ENCODE peak calls at places on chromosome 20, in five cellular contexts. M is SK-MEL-5, O is EH, S is NCI-H345, Y is GM12878. R is an unnamed sample.

GRCh38 chr20:2692036-2692885 is at the start of gene EBF4:
- DNase-seq in M (peak), O (peak), S (peak), Y (no peak), R (peak)

GRCh38 chr20:25233016-25233772 is 14.7 kb upstream of the PYGB start:
- DNase-seq in M (no peak), O (peak), S (peak), Y (no peak), R (peak)

GRCh38 chr20:14632906-14633305 is 295.5 kb upstream of the FLRT3 start:
- DNase-seq in M (peak), O (peak), S (no peak), Y (no peak), R (no peak)

GRCh38 chr20:31497838-31498540 is 16.3 kb upstream of the HM13 start:
- DNase-seq in M (no peak), O (peak), S (no peak), Y (no peak), R (no peak)

GRCh38 chr20:46330072-46330763 is 21.9 kb upstream of the CDH22 start:
- DNase-seq in M (no peak), O (no peak), S (peak), Y (no peak), R (no peak)

GRCh38 chr20:64009811-64010387 is 26.1 kb upstream of the C20orf204 start:
- DNase-seq in M (no peak), O (no peak), S (no peak), Y (no peak), R (no peak)

GRCh38 chr20:49482621-49483017 is at the start of gene KCNB1:
- DNase-seq in M (peak), O (peak), S (no peak), Y (no peak), R (peak)

GRCh38 chr20:884983-885952 is 30.9 kb downstream of the ANGPT4 start:
- DNase-seq in M (no peak), O (peak), S (no peak), Y (no peak), R (peak)

GRCh38 chr20:42706762-42707161 is 482.9 kb downstream of the PTPRT start:
- DNase-seq in M (no peak), O (no peak), S (no peak), Y (no peak), R (no peak)

GRCh38 chr20:44734938-44735337 is 10.7 kb upstream of the KCNK15 start:
- DNase-seq in M (peak), O (peak), S (no peak), Y (no peak), R (peak)

GRCh38 chr20:35630636-35631035 is 15.0 kb downstream of the SPAG4 start:
- DNase-seq in M (no peak), O (no peak), S (no peak), Y (no peak), R (no peak)

GRCh38 chr20:50041238-50041915 is 58.6 kb downstream of the SNAI1 start:
- DNase-seq in M (no peak), O (no peak), S (no peak), Y (no peak), R (no peak)

GRCh38 chr20:51376121-51376520 is 166.4 kb downstream of the NFATC2 start:
- DNase-seq in M (peak), O (no peak), S (no peak), Y (no peak), R (no peak)

GRCh38 chr20:3242167-3242692 is 3.2 kb upstream of the SLC4A11 start:
- DNase-seq in M (no peak), O (peak), S (no peak), Y (no peak), R (no peak)

GRCh38 chr20:60055740-60056139 is 97.5 kb downstream of the CDH26 start:
- DNase-seq in M (no peak), O (peak), S (no peak), Y (peak), R (no peak)